ENCODE peak calls at places on chromosome 22, in ten cellular contexts. M is GM13977; D is CD8-positive, alpha-beta T cell; X is brain microvascular endothelial cell; E is heart right ventricle; K is esophagus squamous epithelium; N is RWPE1; Q is WERI-Rb-1; J is prostate gland; T is dorsolateral prefrontal cortex. O is an unnamed sample.

GRCh38 chr22:36612458-36612857 is 83.5 kb upstream of the EIF3D start:
- DNase-seq in M (no peak), D (no peak), X (no peak), E (no peak), K (no peak), N (no peak), Q (no peak), J (no peak), T (no peak), O (peak)

GRCh38 chr22:36021649-36022048 is 7.0 kb downstream of the RBFOX2 start:
- DNase-seq in M (no peak), D (no peak), X (no peak), E (no peak), K (no peak), N (no peak), Q (peak), J (no peak), T (no peak), O (no peak)

GRCh38 chr22:39463277-39463676 is 6.5 kb downstream of the MGAT3 start:
- DNase-seq in M (no peak), D (no peak), X (no peak), E (no peak), K (no peak), N (no peak), Q (no peak), J (no peak), T (no peak), O (no peak)

GRCh38 chr22:23047742-23048141 is 22.6 kb upstream of the GNAZ start:
- DNase-seq in M (no peak), D (peak), X (no peak), E (no peak), K (no peak), N (no peak), Q (no peak), J (no peak), T (no peak), O (no peak)

GRCh38 chr22:19291218-19291579 is 320 bp downstream of the CLTCL1 start:
- DNase-seq in M (peak), D (peak), X (no peak), E (peak), K (no peak), N (no peak), Q (peak), J (peak), T (no peak), O (no peak)

GRCh38 chr22:20089977-20090729 is 10.1 kb downstream of the DGCR8 start:
- DNase-seq in M (no peak), D (no peak), X (peak), E (no peak), K (no peak), N (no peak), Q (no peak), J (no peak), T (no peak), O (peak)

GRCh38 chr22:17098379-17098819 is 13.6 kb downstream of the IL17RA start:
- DNase-seq in M (no peak), D (peak), X (no peak), E (no peak), K (no peak), N (no peak), Q (no peak), J (no peak), T (no peak), O (no peak)

GRCh38 chr22:24699861-24700260 is 74.7 kb downstream of the PIWIL3 start:
- DNase-seq in M (no peak), D (no peak), X (no peak), E (no peak), K (no peak), N (no peak), Q (no peak), J (no peak), T (no peak), O (no peak)

GRCh38 chr22:36311386-36312085 is 58.6 kb downstream of the APOL1 start:
- DNase-seq in M (no peak), D (no peak), X (no peak), E (no peak), K (no peak), N (no peak), Q (no peak), J (no peak), T (no peak), O (no peak)

GRCh38 chr22:45446216-45446615 is 32.7 kb downstream of the RIBC2 start:
- DNase-seq in M (no peak), D (no peak), X (no peak), E (no peak), K (no peak), N (no peak), Q (no peak), J (no peak), T (no peak), O (no peak)

GRCh38 chr22:39727541-39727940 is 157.0 kb downstream of the CACNA1I start:
- DNase-seq in M (no peak), D (peak), X (peak), E (no peak), K (no peak), N (peak), Q (no peak), J (no peak), T (no peak), O (no peak)

GRCh38 chr22:32335471-32335870 is 22.2 kb upstream of the RFPL3 start:
- DNase-seq in M (no peak), D (no peak), X (no peak), E (no peak), K (no peak), N (no peak), Q (no peak), J (no peak), T (no peak), O (no peak)

GRCh38 chr22:27488456-27489224 is 312.9 kb downstream of the MN1 start:
- DNase-seq in M (no peak), D (no peak), X (peak), E (no peak), K (no peak), N (no peak), Q (no peak), J (no peak), T (no peak), O (no peak)
- TF ChIP-seq CTCF in M (no peak), D (no peak), X (peak), E (no peak), K (no peak), N (no peak), Q (no peak), J (peak), T (no peak), O (no peak)

GRCh38 chr22:29253561-29254282 is 14.1 kb downstream of the RHBDD3 start:
- DNase-seq in M (no peak), D (no peak), X (no peak), E (no peak), K (no peak), N (no peak), Q (no peak), J (no peak), T (no peak), O (no peak)
- TF ChIP-seq CTCF in M (no peak), D (no peak), X (no peak), E (no peak), K (no peak), N (no peak), Q (no peak), J (no peak), T (no peak), O (no peak)

DNA sequence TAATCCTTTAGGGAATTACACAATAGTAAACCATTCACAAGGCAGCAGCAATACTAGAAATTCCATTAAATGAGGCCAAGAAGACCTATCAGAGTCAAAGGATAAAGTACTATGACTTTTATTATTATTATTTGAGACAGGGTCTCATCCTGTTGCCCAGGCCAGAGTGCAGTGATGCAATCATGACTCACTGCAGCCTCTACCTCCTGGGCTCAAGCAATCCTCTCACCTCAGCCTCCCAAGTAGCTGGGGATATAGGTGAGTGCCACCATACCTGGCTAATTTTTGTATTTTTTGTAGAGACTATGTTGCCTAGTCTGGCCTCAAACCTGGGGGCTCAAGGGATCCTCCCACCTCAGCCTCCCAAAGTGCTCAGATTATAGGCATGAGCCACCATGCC is 51.8 kb downstream of the TTC28 start:
- DNase-seq in M (no peak), D (no peak), X (no peak), E (no peak), K (no peak), N (no peak), Q (no peak), J (no peak), T (no peak), O (no peak)
- TF ChIP-seq CTCF in M (no peak), D (no peak), X (no peak), E (no peak), K (no peak), N (no peak), Q (no peak), J (no peak), T (no peak), O (no peak)

DNA sequence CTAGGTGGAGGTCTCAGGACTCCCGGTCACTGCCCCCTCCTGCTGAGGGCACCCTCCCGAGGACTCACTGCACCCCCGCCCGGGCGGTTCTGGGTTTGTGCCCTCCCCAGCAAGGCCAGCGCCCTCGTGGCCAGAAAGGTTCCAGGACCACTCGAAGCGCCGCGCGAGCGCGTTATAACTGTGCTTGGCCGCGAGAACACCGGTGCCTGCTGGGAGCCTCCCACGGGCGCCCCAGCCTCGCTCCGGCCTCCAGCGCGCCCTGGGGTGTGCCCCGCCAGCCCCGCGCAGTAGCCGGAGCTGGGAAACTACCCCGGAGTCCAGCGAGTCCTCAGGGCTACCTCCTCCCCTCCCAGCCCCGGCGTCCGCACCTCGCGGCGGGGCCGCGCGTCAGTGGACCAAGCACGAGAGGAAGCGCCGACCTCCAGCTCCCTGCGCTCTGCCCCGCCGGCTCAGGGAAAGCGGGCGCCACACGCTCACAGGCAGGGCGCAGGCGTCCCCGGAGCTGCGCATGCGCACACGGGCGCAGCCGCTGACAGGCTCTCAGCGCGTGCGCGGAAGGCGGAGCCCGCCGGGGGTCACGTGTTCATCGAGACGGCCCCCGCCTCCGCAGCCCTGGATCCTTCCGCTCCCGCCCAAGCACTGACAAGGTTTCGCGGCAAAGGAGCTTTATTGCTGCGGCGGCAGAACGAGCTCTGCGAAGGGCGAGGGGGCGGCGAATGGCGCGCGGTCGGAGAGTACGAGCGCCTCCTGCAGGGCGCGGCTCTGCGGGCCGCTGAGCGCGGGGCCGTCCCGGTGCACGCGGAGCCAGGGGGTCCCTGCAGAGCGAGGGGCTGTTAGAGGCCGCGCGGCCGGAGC is at the start of gene SCO2:
- DNase-seq in M (peak), D (peak), X (peak), E (peak), K (peak), N (peak), Q (peak), J (peak), T (peak), O (peak)
- TF ChIP-seq CTCF in M (peak), D (no peak), X (peak), E (peak), K (peak), N (no peak), Q (peak), J (peak), T (peak), O (peak)

DNA sequence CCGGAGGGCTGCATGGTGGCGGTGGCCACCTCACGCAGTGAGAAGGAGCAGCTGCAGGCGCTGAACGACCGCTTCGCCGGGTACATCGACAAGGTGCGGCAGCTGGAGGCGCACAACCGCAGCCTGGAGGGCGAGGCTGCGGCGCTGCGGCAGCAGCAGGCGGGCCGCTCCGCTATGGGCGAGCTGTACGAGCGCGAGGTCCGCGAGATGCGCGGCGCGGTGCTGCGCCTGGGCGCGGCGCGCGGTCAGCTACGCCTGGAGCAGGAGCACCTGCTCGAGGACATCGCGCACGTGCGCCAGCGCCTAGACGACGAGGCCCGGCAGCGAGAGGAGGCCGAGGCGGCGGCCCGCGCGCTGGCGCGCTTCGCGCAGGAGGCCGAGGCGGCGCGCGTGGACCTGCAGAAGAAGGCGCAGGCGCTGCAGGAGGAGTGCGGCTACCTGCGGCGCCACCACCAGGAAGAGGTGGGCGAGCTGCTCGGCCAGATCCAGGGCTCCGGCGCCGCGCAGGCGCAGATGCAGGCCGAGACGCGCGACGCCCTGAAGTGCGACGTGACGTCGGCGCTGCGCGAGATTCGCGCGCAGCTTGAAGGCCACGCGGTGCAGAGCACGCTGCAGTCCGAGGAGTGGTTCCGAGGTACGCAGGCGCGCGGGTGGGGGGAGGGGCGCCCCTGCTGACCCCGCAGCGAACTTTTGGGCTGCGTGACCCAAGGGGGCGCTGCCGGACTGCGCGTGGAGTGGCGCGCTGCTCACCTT is 670 bp downstream of the NEFH start:
- DNase-seq in M (no peak), D (no peak), X (no peak), E (no peak), K (no peak), N (no peak), Q (no peak), J (no peak), T (no peak), O (no peak)
- TF ChIP-seq CTCF in M (peak), D (no peak), X (no peak), E (no peak), K (no peak), N (no peak), Q (no peak), J (peak), T (no peak), O (no peak)

DNA sequence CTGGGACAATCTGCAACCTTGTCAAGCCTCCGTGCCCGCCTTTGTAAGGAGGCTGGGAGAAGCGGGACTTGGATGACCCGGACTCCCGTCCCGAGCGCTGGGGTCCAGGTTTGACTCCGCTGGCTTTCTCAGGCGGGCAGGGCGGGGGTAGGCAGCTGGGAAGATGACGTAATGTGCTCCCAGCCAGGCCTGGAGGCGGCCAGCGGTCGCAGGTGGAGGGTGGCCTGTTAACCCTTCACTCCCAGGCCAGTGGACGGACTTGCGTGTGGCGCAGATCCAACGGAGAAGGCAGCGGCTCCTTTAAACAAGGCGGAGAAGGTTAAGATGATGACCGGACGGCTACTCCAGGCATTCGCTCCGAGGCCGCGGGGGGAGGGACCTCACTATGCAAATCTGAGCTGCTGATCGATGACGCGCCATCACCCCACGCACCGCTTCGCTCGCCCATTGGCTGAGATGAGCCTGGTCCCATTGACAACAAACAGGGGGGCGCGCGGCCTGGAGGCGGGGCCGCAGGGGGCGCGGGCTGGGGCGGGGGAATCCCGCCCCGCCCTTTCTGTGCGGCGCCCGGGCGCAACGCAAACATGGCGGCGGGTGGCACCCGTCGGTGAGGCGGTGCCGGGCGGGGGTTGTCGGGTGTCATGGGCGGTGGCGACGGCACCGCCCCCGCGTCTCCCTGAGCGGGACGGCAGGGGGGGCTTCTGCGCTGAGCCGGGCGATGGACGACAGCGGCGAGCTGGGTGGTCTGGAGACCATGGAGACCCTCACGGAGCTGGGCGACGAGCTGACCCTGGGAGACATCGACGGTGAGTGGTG is at the start of gene SREBF2:
- DNase-seq in M (peak), D (peak), X (peak), E (peak), K (peak), N (peak), Q (peak), J (peak), T (peak), O (peak)
- TF ChIP-seq CTCF in M (no peak), D (no peak), X (no peak), E (no peak), K (peak), N (no peak), Q (no peak), J (no peak), T (no peak), O (no peak)